ENCODE peak calls at places on chromosomes 12 and 14, in nine cellular contexts. One of them, this sample, is unnamed.

GRCh38 chr12:29200586-29200985 is 51.5 kb downstream of the FAR2 start:
- DNase-seq in uterus: no peak
- DNase-seq in lung: no peak
- DNase-seq in GM13977: no peak
- DNase-seq in progenitor cell of endocrine pancreas: no peak
- DNase-seq in fibroblast of the aortic adventitia: no peak
- DNase-seq in WERI-Rb-1: peak
- DNase-seq in B cell: no peak
- DNase-seq in HFFc6: no peak
- DNase-seq in this sample: no peak

GRCh38 chr12:92030618-92031017 is 115.0 kb downstream of the BTG1 start:
- DNase-seq in uterus: peak
- DNase-seq in lung: peak
- DNase-seq in GM13977: peak
- DNase-seq in progenitor cell of endocrine pancreas: no peak
- DNase-seq in fibroblast of the aortic adventitia: peak
- DNase-seq in WERI-Rb-1: no peak
- DNase-seq in B cell: peak
- DNase-seq in HFFc6: no peak
- DNase-seq in this sample: no peak

GRCh38 chr14:56310643-56311042 is 192.4 kb downstream of the PELI2 start:
- DNase-seq in uterus: no peak
- DNase-seq in lung: no peak
- DNase-seq in GM13977: no peak
- DNase-seq in progenitor cell of endocrine pancreas: no peak
- DNase-seq in fibroblast of the aortic adventitia: peak
- DNase-seq in WERI-Rb-1: no peak
- DNase-seq in B cell: no peak
- DNase-seq in HFFc6: peak
- DNase-seq in this sample: no peak

GRCh38 chr14:23066855-23067744 is 9.8 kb upstream of the CDH24 start:
- DNase-seq in uterus: no peak
- DNase-seq in lung: no peak
- DNase-seq in GM13977: peak
- DNase-seq in progenitor cell of endocrine pancreas: no peak
- DNase-seq in fibroblast of the aortic adventitia: no peak
- DNase-seq in WERI-Rb-1: no peak
- DNase-seq in B cell: no peak
- DNase-seq in HFFc6: no peak
- DNase-seq in this sample: no peak

GRCh38 chr12:10567813-10568212 is 45.6 kb downstream of the MAGOHB start:
- DNase-seq in uterus: no peak
- DNase-seq in lung: no peak
- DNase-seq in GM13977: no peak
- DNase-seq in progenitor cell of endocrine pancreas: no peak
- DNase-seq in fibroblast of the aortic adventitia: no peak
- DNase-seq in WERI-Rb-1: no peak
- DNase-seq in B cell: no peak
- DNase-seq in HFFc6: no peak
- DNase-seq in this sample: no peak

GRCh38 chr12:81573228-81573627 is 185.9 kb downstream of the PPFIA2 start:
- DNase-seq in uterus: no peak
- DNase-seq in lung: no peak
- DNase-seq in GM13977: no peak
- DNase-seq in progenitor cell of endocrine pancreas: no peak
- DNase-seq in fibroblast of the aortic adventitia: peak
- DNase-seq in WERI-Rb-1: no peak
- DNase-seq in B cell: no peak
- DNase-seq in HFFc6: no peak
- DNase-seq in this sample: no peak

GRCh38 chr14:35814371-35815005 is 5.4 kb upstream of the RALGAPA1 start:
- DNase-seq in uterus: no peak
- DNase-seq in lung: peak
- DNase-seq in GM13977: peak
- DNase-seq in progenitor cell of endocrine pancreas: peak
- DNase-seq in fibroblast of the aortic adventitia: peak
- DNase-seq in WERI-Rb-1: peak
- DNase-seq in B cell: peak
- DNase-seq in HFFc6: peak
- DNase-seq in this sample: no peak

GRCh38 chr14:77980475-77981321 is 180.8 kb downstream of the ADCK1 start:
- DNase-seq in uterus: no peak
- DNase-seq in lung: peak
- DNase-seq in GM13977: no peak
- DNase-seq in progenitor cell of endocrine pancreas: peak
- DNase-seq in fibroblast of the aortic adventitia: no peak
- DNase-seq in WERI-Rb-1: no peak
- DNase-seq in B cell: no peak
- DNase-seq in HFFc6: no peak
- DNase-seq in this sample: no peak

GRCh38 chr14:58919262-58919661 is 269.2 kb upstream of the DAAM1 start:
- DNase-seq in uterus: no peak
- DNase-seq in lung: no peak
- DNase-seq in GM13977: no peak
- DNase-seq in progenitor cell of endocrine pancreas: no peak
- DNase-seq in fibroblast of the aortic adventitia: no peak
- DNase-seq in WERI-Rb-1: no peak
- DNase-seq in B cell: no peak
- DNase-seq in HFFc6: no peak
- DNase-seq in this sample: no peak

GRCh38 chr14:95833429-95833828 is 43.2 kb upstream of the TUNAR start:
- DNase-seq in uterus: no peak
- DNase-seq in lung: no peak
- DNase-seq in GM13977: no peak
- DNase-seq in progenitor cell of endocrine pancreas: no peak
- DNase-seq in fibroblast of the aortic adventitia: no peak
- DNase-seq in WERI-Rb-1: no peak
- DNase-seq in B cell: no peak
- DNase-seq in HFFc6: no peak
- DNase-seq in this sample: no peak

GRCh38 chr14:35331605-35332516 is 39.7 kb downstream of the PSMA6 start:
- DNase-seq in uterus: no peak
- DNase-seq in lung: peak
- DNase-seq in GM13977: peak
- DNase-seq in progenitor cell of endocrine pancreas: no peak
- DNase-seq in fibroblast of the aortic adventitia: peak
- DNase-seq in WERI-Rb-1: no peak
- DNase-seq in B cell: no peak
- DNase-seq in HFFc6: no peak
- DNase-seq in this sample: peak

GRCh38 chr12:121806556-121807308 is 2.9 kb downstream of the SETD1B start:
- DNase-seq in uterus: no peak
- DNase-seq in lung: no peak
- DNase-seq in GM13977: no peak
- DNase-seq in progenitor cell of endocrine pancreas: no peak
- DNase-seq in fibroblast of the aortic adventitia: peak
- DNase-seq in WERI-Rb-1: no peak
- DNase-seq in B cell: no peak
- DNase-seq in HFFc6: no peak
- DNase-seq in this sample: no peak

GRCh38 chr12:105922670-105923102 is 216.1 kb downstream of the NUAK1 start:
- DNase-seq in uterus: no peak
- DNase-seq in lung: no peak
- DNase-seq in GM13977: no peak
- DNase-seq in progenitor cell of endocrine pancreas: no peak
- DNase-seq in fibroblast of the aortic adventitia: peak
- DNase-seq in WERI-Rb-1: no peak
- DNase-seq in B cell: no peak
- DNase-seq in HFFc6: peak
- DNase-seq in this sample: no peak

GRCh38 chr14:53626771-53627170 is 329.9 kb downstream of the BMP4 start:
- DNase-seq in uterus: no peak
- DNase-seq in lung: no peak
- DNase-seq in GM13977: no peak
- DNase-seq in progenitor cell of endocrine pancreas: no peak
- DNase-seq in fibroblast of the aortic adventitia: no peak
- DNase-seq in WERI-Rb-1: no peak
- DNase-seq in B cell: no peak
- DNase-seq in HFFc6: no peak
- DNase-seq in this sample: no peak

GRCh38 chr14:22334275-22334577 is 254.8 kb downstream of the DAD1 start:
- DNase-seq in uterus: no peak
- DNase-seq in lung: no peak
- DNase-seq in GM13977: no peak
- DNase-seq in progenitor cell of endocrine pancreas: no peak
- DNase-seq in fibroblast of the aortic adventitia: no peak
- DNase-seq in WERI-Rb-1: no peak
- DNase-seq in B cell: no peak
- DNase-seq in HFFc6: no peak
- DNase-seq in this sample: no peak

GRCh38 chr12:78398750-78399149 is 465.8 kb upstream of the SYT1 start:
- DNase-seq in uterus: no peak
- DNase-seq in lung: no peak
- DNase-seq in GM13977: no peak
- DNase-seq in progenitor cell of endocrine pancreas: no peak
- DNase-seq in fibroblast of the aortic adventitia: peak
- DNase-seq in WERI-Rb-1: no peak
- DNase-seq in B cell: no peak
- DNase-seq in HFFc6: no peak
- DNase-seq in this sample: no peak

GRCh38 chr12:108649668-108650067 is 16.0 kb upstream of the SELPLG start:
- DNase-seq in uterus: no peak
- DNase-seq in lung: no peak
- DNase-seq in GM13977: no peak
- DNase-seq in progenitor cell of endocrine pancreas: no peak
- DNase-seq in fibroblast of the aortic adventitia: peak
- DNase-seq in WERI-Rb-1: no peak
- DNase-seq in B cell: no peak
- DNase-seq in HFFc6: peak
- DNase-seq in this sample: peak

GRCh38 chr14:70257526-70257925 is 68.8 kb upstream of the SLC8A3 start:
- DNase-seq in uterus: no peak
- DNase-seq in lung: no peak
- DNase-seq in GM13977: peak
- DNase-seq in progenitor cell of endocrine pancreas: no peak
- DNase-seq in fibroblast of the aortic adventitia: no peak
- DNase-seq in WERI-Rb-1: peak
- DNase-seq in B cell: no peak
- DNase-seq in HFFc6: no peak
- DNase-seq in this sample: no peak

GRCh38 chr12:32400114-32400672 is 835 bp downstream of the FGD4 start:
- DNase-seq in uterus: no peak
- DNase-seq in lung: peak
- DNase-seq in GM13977: no peak
- DNase-seq in progenitor cell of endocrine pancreas: no peak
- DNase-seq in fibroblast of the aortic adventitia: no peak
- DNase-seq in WERI-Rb-1: peak
- DNase-seq in B cell: no peak
- DNase-seq in HFFc6: no peak
- DNase-seq in this sample: no peak

GRCh38 chr12:8829128-8829524 is 6.7 kb downstream of the A2ML1 start:
- DNase-seq in uterus: no peak
- DNase-seq in lung: no peak
- DNase-seq in GM13977: no peak
- DNase-seq in progenitor cell of endocrine pancreas: no peak
- DNase-seq in fibroblast of the aortic adventitia: no peak
- DNase-seq in WERI-Rb-1: no peak
- DNase-seq in B cell: no peak
- DNase-seq in HFFc6: no peak
- DNase-seq in this sample: no peak

GRCh38 chr12:78118036-78118435 is 287.3 kb downstream of the NAV3 start:
- DNase-seq in uterus: no peak
- DNase-seq in lung: no peak
- DNase-seq in GM13977: no peak
- DNase-seq in progenitor cell of endocrine pancreas: no peak
- DNase-seq in fibroblast of the aortic adventitia: no peak
- DNase-seq in WERI-Rb-1: peak
- DNase-seq in B cell: no peak
- DNase-seq in HFFc6: no peak
- DNase-seq in this sample: no peak

GRCh38 chr12:106736051-106736957 is 38.2 kb upstream of the RIC8B start:
- DNase-seq in uterus: no peak
- DNase-seq in lung: no peak
- DNase-seq in GM13977: no peak
- DNase-seq in progenitor cell of endocrine pancreas: no peak
- DNase-seq in fibroblast of the aortic adventitia: peak
- DNase-seq in WERI-Rb-1: no peak
- DNase-seq in B cell: no peak
- DNase-seq in HFFc6: no peak
- DNase-seq in this sample: no peak

GRCh38 chr14:58829594-58829993 is 191.8 kb downstream of the DACT1 start:
- DNase-seq in uterus: no peak
- DNase-seq in lung: no peak
- DNase-seq in GM13977: no peak
- DNase-seq in progenitor cell of endocrine pancreas: no peak
- DNase-seq in fibroblast of the aortic adventitia: no peak
- DNase-seq in WERI-Rb-1: no peak
- DNase-seq in B cell: no peak
- DNase-seq in HFFc6: no peak
- DNase-seq in this sample: no peak

GRCh38 chr14:29494312-29494711 is 433.3 kb downstream of the PRKD1 start:
- DNase-seq in uterus: no peak
- DNase-seq in lung: no peak
- DNase-seq in GM13977: no peak
- DNase-seq in progenitor cell of endocrine pancreas: no peak
- DNase-seq in fibroblast of the aortic adventitia: no peak
- DNase-seq in WERI-Rb-1: no peak
- DNase-seq in B cell: no peak
- DNase-seq in HFFc6: no peak
- DNase-seq in this sample: no peak
- TF ChIP-seq CTCF in uterus: no peak
- TF ChIP-seq CTCF in lung: no peak
- TF ChIP-seq CTCF in GM13977: no peak
- TF ChIP-seq CTCF in progenitor cell of endocrine pancreas: no peak
- TF ChIP-seq CTCF in fibroblast of the aortic adventitia: no peak
- TF ChIP-seq CTCF in WERI-Rb-1: no peak
- TF ChIP-seq CTCF in B cell: no peak
- TF ChIP-seq CTCF in HFFc6: no peak
- TF ChIP-seq CTCF in this sample: no peak

GRCh38 chr12:5692850-5693249 is 252.2 kb downstream of the ANO2 start:
- DNase-seq in uterus: no peak
- DNase-seq in lung: no peak
- DNase-seq in GM13977: no peak
- DNase-seq in progenitor cell of endocrine pancreas: no peak
- DNase-seq in fibroblast of the aortic adventitia: no peak
- DNase-seq in WERI-Rb-1: no peak
- DNase-seq in B cell: no peak
- DNase-seq in HFFc6: no peak
- DNase-seq in this sample: no peak
- TF ChIP-seq CTCF in uterus: no peak
- TF ChIP-seq CTCF in lung: no peak
- TF ChIP-seq CTCF in GM13977: no peak
- TF ChIP-seq CTCF in progenitor cell of endocrine pancreas: no peak
- TF ChIP-seq CTCF in fibroblast of the aortic adventitia: no peak
- TF ChIP-seq CTCF in WERI-Rb-1: no peak
- TF ChIP-seq CTCF in B cell: no peak
- TF ChIP-seq CTCF in HFFc6: no peak
- TF ChIP-seq CTCF in this sample: no peak

GRCh38 chr12:112506513-112507166 is 87.9 kb downstream of the PTPN11 start:
- DNase-seq in uterus: no peak
- DNase-seq in lung: no peak
- DNase-seq in GM13977: no peak
- DNase-seq in progenitor cell of endocrine pancreas: no peak
- DNase-seq in fibroblast of the aortic adventitia: no peak
- DNase-seq in WERI-Rb-1: no peak
- DNase-seq in B cell: no peak
- DNase-seq in HFFc6: no peak
- DNase-seq in this sample: no peak
- TF ChIP-seq CTCF in uterus: no peak
- TF ChIP-seq CTCF in lung: no peak
- TF ChIP-seq CTCF in GM13977: no peak
- TF ChIP-seq CTCF in progenitor cell of endocrine pancreas: peak
- TF ChIP-seq CTCF in fibroblast of the aortic adventitia: no peak
- TF ChIP-seq CTCF in WERI-Rb-1: peak
- TF ChIP-seq CTCF in B cell: no peak
- TF ChIP-seq CTCF in HFFc6: no peak
- TF ChIP-seq CTCF in this sample: no peak

GRCh38 chr14:102046337-102047278 is 40.2 kb downstream of the HSP90AA1 start:
- DNase-seq in uterus: peak
- DNase-seq in lung: peak
- DNase-seq in GM13977: no peak
- DNase-seq in progenitor cell of endocrine pancreas: peak
- DNase-seq in fibroblast of the aortic adventitia: peak
- DNase-seq in WERI-Rb-1: peak
- DNase-seq in B cell: no peak
- DNase-seq in HFFc6: peak
- DNase-seq in this sample: peak
- TF ChIP-seq CTCF in uterus: peak
- TF ChIP-seq CTCF in lung: peak
- TF ChIP-seq CTCF in GM13977: peak
- TF ChIP-seq CTCF in progenitor cell of endocrine pancreas: peak
- TF ChIP-seq CTCF in fibroblast of the aortic adventitia: peak
- TF ChIP-seq CTCF in WERI-Rb-1: peak
- TF ChIP-seq CTCF in B cell: peak
- TF ChIP-seq CTCF in HFFc6: peak
- TF ChIP-seq CTCF in this sample: no peak

This sample was measured in breast epithelium.